ENCODE peak calls at places on chromosomes 4 and X, in six cellular contexts. One of them, this sample, is unnamed.

GRCh38 chr4:123479944-123480343 is 83.3 kb downstream of the SPRY1 start:
- DNase-seq in lower leg skin: no peak
- DNase-seq in tibial artery: no peak
- DNase-seq in iPS-NIHi11: no peak
- DNase-seq in naive thymus-derived CD8-positive, alpha-beta T cell: no peak
- DNase-seq in DMS153: peak
- DNase-seq in this sample: no peak

GRCh38 chrX:50813843-50814661 is at the start of gene SHROOM4:
- DNase-seq in naive thymus-derived CD8-positive, alpha-beta T cell: no peak
- DNase-seq in iPS-NIHi11: peak
- DNase-seq in DMS153: no peak
- DNase-seq in tibial artery: peak
- DNase-seq in lower leg skin: peak
- DNase-seq in this sample: no peak

GRCh38 chr4:21638171-21638715 is 310.3 kb downstream of the KCNIP4 start:
- DNase-seq in tibial artery: no peak
- DNase-seq in iPS-NIHi11: no peak
- DNase-seq in DMS153: no peak
- DNase-seq in lower leg skin: no peak
- DNase-seq in naive thymus-derived CD8-positive, alpha-beta T cell: no peak
- DNase-seq in this sample: no peak

GRCh38 chr4:992297-993110 is 700 bp downstream of the SLC26A1 start:
- DNase-seq in DMS153: no peak
- DNase-seq in tibial artery: no peak
- DNase-seq in lower leg skin: no peak
- DNase-seq in iPS-NIHi11: no peak
- DNase-seq in naive thymus-derived CD8-positive, alpha-beta T cell: no peak
- DNase-seq in this sample: peak

GRCh38 chr4:181647396-181648107 is 595.6 kb upstream of the TENM3 start:
- DNase-seq in naive thymus-derived CD8-positive, alpha-beta T cell: no peak
- DNase-seq in lower leg skin: no peak
- DNase-seq in DMS153: no peak
- DNase-seq in tibial artery: no peak
- DNase-seq in iPS-NIHi11: no peak
- DNase-seq in this sample: no peak

GRCh38 chrX:7347465-7347864 is 199.5 kb upstream of the PUDP start:
- DNase-seq in DMS153: peak
- DNase-seq in naive thymus-derived CD8-positive, alpha-beta T cell: no peak
- DNase-seq in lower leg skin: no peak
- DNase-seq in tibial artery: no peak
- DNase-seq in iPS-NIHi11: no peak
- DNase-seq in this sample: no peak

GRCh38 chr4:29853843-29854242 is 866.3 kb upstream of the PCDH7 start:
- DNase-seq in tibial artery: no peak
- DNase-seq in lower leg skin: no peak
- DNase-seq in iPS-NIHi11: peak
- DNase-seq in DMS153: peak
- DNase-seq in naive thymus-derived CD8-positive, alpha-beta T cell: no peak
- DNase-seq in this sample: no peak

GRCh38 chrX:53085661-53086229 is 3.6 kb downstream of the TSPYL2 start:
- DNase-seq in tibial artery: no peak
- DNase-seq in naive thymus-derived CD8-positive, alpha-beta T cell: no peak
- DNase-seq in lower leg skin: no peak
- DNase-seq in iPS-NIHi11: no peak
- DNase-seq in DMS153: no peak
- DNase-seq in this sample: no peak

GRCh38 chr4:132125131-132125530 is 1024.0 kb upstream of the PCDH10 start:
- DNase-seq in tibial artery: no peak
- DNase-seq in iPS-NIHi11: no peak
- DNase-seq in naive thymus-derived CD8-positive, alpha-beta T cell: no peak
- DNase-seq in lower leg skin: no peak
- DNase-seq in DMS153: no peak
- DNase-seq in this sample: no peak

GRCh38 chr4:7157140-7157488 is 35.2 kb upstream of the SORCS2 start:
- DNase-seq in tibial artery: no peak
- DNase-seq in DMS153: no peak
- DNase-seq in naive thymus-derived CD8-positive, alpha-beta T cell: no peak
- DNase-seq in lower leg skin: peak
- DNase-seq in iPS-NIHi11: no peak
- DNase-seq in this sample: no peak

GRCh38 chr4:85209161-85209560 is 242.7 kb upstream of the WDFY3 start:
- DNase-seq in lower leg skin: no peak
- DNase-seq in iPS-NIHi11: no peak
- DNase-seq in DMS153: no peak
- DNase-seq in tibial artery: no peak
- DNase-seq in naive thymus-derived CD8-positive, alpha-beta T cell: no peak
- DNase-seq in this sample: no peak